ENCODE peak calls at places on chromosomes 1 and 21, in eight cellular contexts. Q is GM03348; S is T-helper 2 cell; L is activated naive CD4-positive, alpha-beta T cell treated with anti-CD3 and anti-CD28 coated beads, Interleukin-2, amount 10 ng/mL, durations not matched to agents 7 days and 5 days; Z is BJ; C is Right ventricle myocardium superior; O is HT-29; W is activated CD8-positive, alpha-beta memory T cell treated with anti-CD3 and anti-CD28 coated beads, Interleukin-2, amount 10 ng/mL, durations not matched to agents 7 days and 5 days. T is an unnamed sample.
A peak's percentile ranks its signal among the peaks of the same experiment; 100 is the strongest.

GRCh38 chr1:60596791-60597748 is 485.3 kb upstream of the NFIA start:
- DNase-seq in C (no peak), O (no peak), Z (no peak), S (no peak), W (no peak), Q (no peak), L (no peak), T (no peak)

GRCh38 chr1:117821782-117822447 is 107.5 kb downstream of the GDAP2 start:
- DNase-seq in L (no peak), Z (peak; percentile 75), C (peak; percentile 44), O (peak; percentile 25), S (no peak), W (no peak), Q (peak; percentile 40), T (peak; percentile 81)

GRCh38 chr21:32771134-32771523 is 426 bp downstream of the PAXBP1 start:
- DNase-seq in W (peak; percentile 78), O (no peak), Q (peak; percentile 81), Z (no peak), L (peak; percentile 78), S (no peak), C (peak; percentile 72), T (peak; percentile 19)

GRCh38 chr1:85585845-85586244 is 5.3 kb downstream of the CCN1 start:
- DNase-seq in L (no peak), C (no peak), Q (peak; percentile 52), O (no peak), Z (no peak), W (no peak), S (no peak), T (no peak)

GRCh38 chr1:21308847-21309652 is 18.8 kb upstream of the ECE1 start:
- DNase-seq in Q (no peak), Z (no peak), S (no peak), L (no peak), C (no peak), W (no peak), O (no peak), T (no peak)

GRCh38 chr1:212916395-212917133 is 33.8 kb upstream of the VASH2 start:
- DNase-seq in W (no peak), Q (peak; percentile 51), S (no peak), C (peak; percentile 69), L (no peak), O (peak; percentile 15), Z (no peak), T (no peak)

GRCh38 chr1:35539824-35540261 is 17.4 kb downstream of the KIAA0319L start:
- DNase-seq in C (no peak), W (no peak), S (no peak), Q (peak; percentile 61), O (no peak), Z (no peak), L (no peak), T (no peak)

GRCh38 chr1:157360021-157360390 is 192.3 kb downstream of the FCRL5 start:
- DNase-seq in L (no peak), S (no peak), Q (no peak), O (no peak), W (no peak), Z (no peak), C (no peak), T (no peak)

GRCh38 chr1:26959722-26960624 is at the start of gene KDF1:
- DNase-seq in L (peak; percentile 69), W (no peak), Z (no peak), Q (no peak), S (peak; percentile 53), O (peak; percentile 91), C (no peak), T (no peak)

GRCh38 chr1:76419603-76420002 is 345.1 kb downstream of the ST6GALNAC3 start:
- DNase-seq in W (no peak), S (no peak), C (no peak), Q (no peak), Z (no peak), O (no peak), L (no peak), T (no peak)

GRCh38 chr1:179095377-179095776 is 13.5 kb downstream of the TOR3A start:
- DNase-seq in S (no peak), L (no peak), Q (no peak), Z (no peak), W (no peak), C (no peak), O (no peak), T (no peak)